ENCODE peak calls at places on chromosomes 2 and 18, in six cellular contexts. B, S, F, V, Z and D are unnamed samples. For H3K4me1, the result is how much of the 10 kb centered on the place peaks cover.

GRCh38 chr18:31199190-31199769 is 36.6 kb upstream of the DSC1 start:
- DNase-seq in B (no peak), S (no peak), F (no peak), V (no peak), Z (no peak), D (no peak)

GRCh38 chr2:67936995-67937394 is 125.8 kb downstream of the C1D start:
- DNase-seq in B (no peak), S (no peak), F (no peak), V (no peak), Z (no peak), D (no peak)

GRCh38 chr18:12029786-12030571 is 48.7 kb downstream of the IMPA2 start:
- DNase-seq in B (no peak), S (no peak), F (no peak), V (no peak), Z (no peak), D (no peak)

GRCh38 chr2:26530696-26531095 is 52.8 kb upstream of the OTOF start:
- DNase-seq in B (no peak), S (peak), F (peak), V (no peak), Z (no peak), D (no peak)

GRCh38 chr2:43333656-43334144 is 107.3 kb upstream of the ZFP36L2 start:
- DNase-seq in B (no peak), S (no peak), F (no peak), V (no peak), Z (no peak), D (no peak)

GRCh38 chr2:150477347-150477746 is 10.1 kb downstream of the RND3 start:
- DNase-seq in B (no peak), S (no peak), F (no peak), V (no peak), Z (peak), D (no peak)

GRCh38 chr2:201923991-201924390 is 109.7 kb upstream of the FZD7 start:
- DNase-seq in B (no peak), S (no peak), F (no peak), V (no peak), Z (no peak), D (no peak)

GRCh38 chr2:113901943-113902342 is 12.1 kb downstream of the ACTR3 start:
- DNase-seq in B (no peak), S (no peak), F (no peak), V (no peak), Z (no peak), D (no peak)

GRCh38 chr2:233270951-233271350 is 19.5 kb downstream of the ATG16L1 start:
- DNase-seq in B (no peak), S (no peak), F (no peak), V (no peak), Z (no peak), D (no peak)

GRCh38 chr18:45874501-45875184 is 49.2 kb downstream of the SIGLEC15 start:
- DNase-seq in B (no peak), S (no peak), F (no peak), V (no peak), Z (peak), D (no peak)

GRCh38 chr2:202355993-202356505 is 20.1 kb upstream of the BMPR2 start:
- DNase-seq in B (no peak), S (no peak), F (no peak), V (no peak), Z (no peak), D (no peak)

GRCh38 chr2:44009136-44009744 is 13.5 kb upstream of the LRPPRC start:
- DNase-seq in B (no peak), S (no peak), F (no peak), V (no peak), Z (no peak), D (no peak)

GRCh38 chr2:62199392-62200125 is 3.6 kb downstream of the B3GNT2 start:
- DNase-seq in B (no peak), S (no peak), F (no peak), V (no peak), Z (no peak), D (no peak)

GRCh38 chr2:119697290-119698013 is 18.5 kb downstream of the TMEM177 start:
- DNase-seq in B (no peak), S (no peak), F (no peak), V (no peak), Z (no peak), D (no peak)

GRCh38 chr2:24438106-24438505 is 52.9 kb upstream of the NCOA1 start:
- DNase-seq in B (no peak), S (no peak), F (no peak), V (no peak), Z (no peak), D (no peak)

GRCh38 chr2:224417361-224417729 is 15.4 kb upstream of the FAM124B start:
- DNase-seq in B (no peak), S (no peak), F (no peak), V (no peak), Z (no peak), D (no peak)

GRCh38 chr18:22466608-22467390 is 49.1 kb upstream of the CTAGE1 start:
- DNase-seq in B (peak), S (no peak), F (no peak), V (no peak), Z (no peak), D (no peak)

GRCh38 chr18:21191596-21192307 is 50.3 kb upstream of the GREB1L start:
- DNase-seq in B (peak), S (peak), F (no peak), V (peak), Z (peak), D (peak)

GRCh38 chr2:181770145-181770544 is 89.8 kb upstream of the NEUROD1 start:
- DNase-seq in B (no peak), S (no peak), F (no peak), V (no peak), Z (no peak), D (no peak)

GRCh38 chr2:60629801-60630385 is 76.4 kb upstream of the BCL11A start:
- DNase-seq in B (no peak), S (no peak), F (no peak), V (no peak), Z (no peak), D (no peak)

GRCh38 chr2:215619022-215619958 is 183.4 kb upstream of the FN1 start:
- DNase-seq in B (peak), S (no peak), F (no peak), V (no peak), Z (no peak), D (no peak)

GRCh38 chr2:50879457-50879856 is 152.5 kb downstream of the NRXN1 start:
- DNase-seq in B (no peak), S (no peak), F (no peak), V (no peak), Z (no peak), D (no peak)

GRCh38 chr2:181324912-181325311 is 132.3 kb upstream of the ITGA4 start:
- DNase-seq in B (no peak), S (no peak), F (no peak), V (no peak), Z (no peak), D (no peak)

GRCh38 chr2:236317938-236318396 is 53.8 kb upstream of the ASB18 start:
- DNase-seq in B (no peak), S (no peak), F (no peak), V (peak), Z (peak), D (no peak)

GRCh38 chr2:239734436-239735005 is 290.6 kb downstream of the NDUFA10 start:
- DNase-seq in B (no peak), S (no peak), F (peak), V (peak), Z (no peak), D (no peak)

GRCh38 chr18:45254683-45255082 is 360.6 kb upstream of the SLC14A2 start:
- DNase-seq in B (no peak), S (no peak), F (no peak), V (peak), Z (no peak), D (no peak)

GRCh38 chr2:196275646-196276352 is 104.4 kb upstream of the STK17B start:
- DNase-seq in B (no peak), S (no peak), F (no peak), V (no peak), Z (no peak), D (no peak)

GRCh38 chr18:71630686-71631085 is 913.5 kb downstream of the CBLN2 start:
- DNase-seq in B (no peak), S (no peak), F (no peak), V (no peak), Z (no peak), D (no peak)

GRCh38 chr2:38959938-38960608 is 70.4 kb downstream of the ARHGEF33 start:
- DNase-seq in B (no peak), S (no peak), F (peak), V (peak), Z (peak), D (peak)

GRCh38 chr2:207330912-207331311 is 165.2 kb upstream of the KLF7 start:
- DNase-seq in B (peak), S (no peak), F (no peak), V (no peak), Z (no peak), D (no peak)

GRCh38 chr2:134149904-134150303 is 104.0 kb upstream of the MGAT5 start:
- DNase-seq in B (no peak), S (no peak), F (no peak), V (no peak), Z (no peak), D (no peak)

GRCh38 chr18:42447688-42448087 is 492.7 kb downstream of the PIK3C3 start:
- DNase-seq in B (no peak), S (no peak), F (no peak), V (no peak), Z (no peak), D (no peak)

GRCh38 chr2:169329669-169330554 is 32.4 kb downstream of the LRP2 start:
- DNase-seq in B (no peak), S (peak), F (no peak), V (no peak), Z (no peak), D (no peak)

GRCh38 chr2:24749069-24749691 is 44.0 kb downstream of the PTRHD1 start:
- DNase-seq in B (no peak), S (no peak), F (no peak), V (no peak), Z (no peak), D (no peak)

DNA sequence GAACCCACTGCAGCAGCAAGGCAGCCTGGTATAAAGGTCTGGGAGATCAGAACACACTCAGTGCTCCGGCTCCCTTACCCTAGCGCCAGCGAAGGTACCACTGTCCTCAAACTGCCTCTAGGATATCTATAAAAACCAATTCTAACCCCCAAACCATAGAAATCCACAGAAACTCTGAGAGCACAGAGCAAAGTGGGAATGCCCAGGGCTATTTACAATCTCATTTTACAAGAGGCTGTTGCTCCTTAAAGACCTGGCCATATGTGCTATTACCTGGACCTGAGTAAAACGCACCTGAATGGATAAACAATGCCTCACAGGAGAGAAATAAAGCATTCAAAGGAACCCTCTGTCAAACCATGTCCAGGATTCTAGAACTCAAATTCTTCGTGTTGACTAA is 4.3 kb downstream of the STK39 start:
- DNase-seq in B (no peak), S (no peak), F (no peak), V (no peak), Z (no peak), D (no peak)
- H3K4me1 ChIP-seq in B (half or more), S (under half), F (half or more), V (under half), Z (half or more), D (under half)

DNA sequence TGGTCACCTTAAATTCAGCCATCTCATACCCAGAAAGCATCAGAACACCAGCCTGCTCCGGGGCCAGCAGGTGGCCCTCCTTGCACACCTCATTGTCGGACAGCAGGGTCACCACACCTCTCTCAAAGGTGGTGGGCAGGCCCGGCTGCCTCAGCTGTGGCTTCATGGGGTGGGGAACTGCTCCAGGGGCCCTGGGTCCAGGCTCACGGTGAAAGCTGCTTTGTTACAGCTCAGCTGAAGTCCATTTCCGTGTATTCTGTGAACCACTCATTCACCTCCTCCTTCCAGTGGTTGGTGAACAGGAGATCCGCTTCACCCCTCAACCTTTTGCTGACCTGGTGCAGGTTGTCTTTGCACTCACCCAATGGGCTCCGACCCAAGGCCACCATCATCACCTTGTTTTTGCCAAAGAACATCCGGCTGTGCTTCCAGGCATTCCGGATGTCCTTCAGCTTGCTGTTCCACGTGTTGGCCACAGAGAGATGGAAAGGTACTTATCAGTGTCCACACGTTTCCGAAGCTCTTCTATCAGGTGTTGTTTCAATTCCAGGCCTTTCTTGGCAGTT is 78.6 kb upstream of the LDLRAD4 start:
- DNase-seq in B (no peak), S (no peak), F (no peak), V (no peak), Z (no peak), D (no peak)
- TF ChIP-seq CTCF in B (no peak), S (no peak), F (no peak), V (no peak), Z (no peak), D (peak)

DNA sequence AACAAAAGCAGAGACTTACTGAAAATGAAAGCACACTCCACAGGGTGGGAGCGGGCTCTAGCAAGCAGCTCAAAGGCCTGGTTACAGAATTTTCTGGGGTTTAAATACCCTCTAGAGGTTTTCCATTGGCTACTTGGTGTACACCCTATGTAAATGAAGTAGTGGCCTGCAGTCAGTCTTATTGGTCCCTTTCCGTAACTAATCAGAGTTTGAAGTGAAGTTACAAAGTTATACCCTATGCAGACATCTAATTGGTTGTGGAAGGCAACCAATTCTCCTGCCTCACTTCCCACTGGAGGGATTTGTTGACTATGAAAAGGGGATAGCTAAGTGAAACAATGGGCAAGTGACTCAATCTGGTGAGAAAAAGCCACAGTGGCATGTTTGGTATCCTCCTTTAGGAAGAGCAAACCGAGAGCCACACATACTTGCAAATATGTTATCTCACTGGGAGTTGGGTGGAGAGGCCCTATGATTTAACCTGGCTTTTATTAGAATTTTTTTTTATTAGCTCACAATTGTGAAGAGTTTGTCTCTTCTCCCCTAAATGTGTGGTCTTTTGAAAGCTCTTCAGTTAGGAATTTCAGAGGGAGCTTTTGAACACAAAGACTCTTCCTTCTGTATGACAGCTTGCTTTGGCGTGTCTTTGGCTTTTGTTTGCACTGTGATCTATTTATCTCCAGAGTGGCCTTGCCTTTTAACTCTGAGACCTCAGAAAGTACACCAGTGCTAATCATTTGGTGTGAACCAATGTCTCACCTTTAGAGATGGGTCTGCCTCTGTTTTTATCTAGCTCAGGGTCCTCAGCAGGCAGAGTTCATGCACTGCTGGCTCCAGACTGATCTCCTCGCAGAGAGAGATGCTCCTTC is 69.6 kb downstream of the MAP4K4 start:
- DNase-seq in B (no peak), S (no peak), F (no peak), V (no peak), Z (no peak), D (no peak)
- TF ChIP-seq POLR2A in B (no peak), S (no peak), F (no peak), V (no peak), Z (no peak), D (no peak)

GRCh38 chr2:65742977-65743376 is 310.6 kb upstream of the SPRED2 start:
- DNase-seq in B (no peak), S (no peak), F (no peak), V (no peak), Z (no peak), D (no peak)
- H3K4me1 ChIP-seq in B (under half), S (under half), F (under half), V (under half), Z (under half), D (under half)

GRCh38 chr2:164061129-164061746 is 325.4 kb upstream of the FIGN start:
- DNase-seq in B (peak), S (no peak), F (no peak), V (no peak), Z (no peak), D (no peak)
- TF ChIP-seq CTCF in B (peak), S (peak), F (peak), V (peak), Z (peak), D (peak)

GRCh38 chr2:42141687-42142475 is 27.3 kb upstream of the EML4 start:
- DNase-seq in B (no peak), S (no peak), F (peak), V (peak), Z (peak), D (peak)
- TF ChIP-seq POLR2A in B (no peak), S (no peak), F (no peak), V (no peak), Z (no peak), D (no peak)

GRCh38 chr2:7018767-7019166 is 101.6 kb downstream of the RNF144A start:
- DNase-seq in B (no peak), S (no peak), F (no peak), V (no peak), Z (no peak), D (no peak)
- H3K4me1 ChIP-seq in B (under half), S (under half), F (half or more), V (under half), Z (under half), D (under half)

GRCh38 chr2:122031544-122032263 is 276.3 kb downstream of the TSN start:
- DNase-seq in B (no peak), S (no peak), F (no peak), V (no peak), Z (no peak), D (no peak)

GRCh38 chr2:122029945-122030344 is 274.5 kb downstream of the TSN start:
- DNase-seq in B (no peak), S (no peak), F (no peak), V (no peak), Z (no peak), D (no peak)

GRCh38 chr2:122034797-122035196 is 279.3 kb downstream of the TSN start:
- DNase-seq in B (no peak), S (no peak), F (no peak), V (no peak), Z (no peak), D (no peak)

GRCh38 chr2:122033796-122034195 is 278.3 kb downstream of the TSN start:
- DNase-seq in B (no peak), S (no peak), F (no peak), V (no peak), Z (no peak), D (no peak)

DNA sequence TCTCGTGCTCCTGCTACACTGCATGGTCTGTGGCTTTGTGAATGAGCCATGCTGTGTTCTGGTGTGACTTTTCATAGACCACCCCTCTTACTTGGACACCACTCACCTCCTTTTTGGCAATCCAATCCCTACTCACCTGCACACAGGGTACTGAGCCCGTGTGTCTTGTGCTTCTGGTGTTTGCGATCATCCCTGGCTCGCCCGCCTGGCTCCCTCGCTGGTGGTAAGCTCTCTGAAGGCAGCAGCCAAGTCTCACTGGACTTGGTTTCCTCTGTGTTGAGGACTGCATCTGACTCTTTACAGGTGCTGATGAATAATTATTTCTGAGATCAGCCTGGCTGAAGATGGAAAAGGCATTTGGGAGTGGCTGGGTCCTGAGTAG is 276.8 kb downstream of the TSN start:
- DNase-seq in B (no peak), S (no peak), F (no peak), V (no peak), Z (no peak), D (no peak)
- TF ChIP-seq CTCF in B (no peak), S (no peak), F (no peak), V (no peak), Z (no peak), D (no peak)